ENCODE peak calls at places on chromosome 15, in ten cellular contexts. One of them, this sample, is unnamed.

GRCh38 chr15:68668926-68669600 is 90.3 kb downstream of the CORO2B start:
- DNase-seq in T-cell: no peak
- DNase-seq in ACHN: no peak
- DNase-seq in adrenal gland: no peak
- DNase-seq in activated CD8-positive, alpha-beta memory T cell treated with anti-CD3 and anti-CD28 coated beads for 48 hours: no peak
- DNase-seq in GM10248: no peak
- DNase-seq in OCI-M1: no peak
- DNase-seq in amygdala: no peak
- DNase-seq in activated T-cell treated with anti-CD3 and anti-CD28 coated beads for 48 hours: no peak
- DNase-seq in breast epithelium: no peak
- DNase-seq in this sample: no peak

GRCh38 chr15:29677871-29678431 is 144.3 kb downstream of the TJP1 start:
- DNase-seq in breast epithelium: no peak
- DNase-seq in amygdala: no peak
- DNase-seq in adrenal gland: no peak
- DNase-seq in OCI-M1: no peak
- DNase-seq in ACHN: no peak
- DNase-seq in activated CD8-positive, alpha-beta memory T cell treated with anti-CD3 and anti-CD28 coated beads for 48 hours: no peak
- DNase-seq in T-cell: no peak
- DNase-seq in activated T-cell treated with anti-CD3 and anti-CD28 coated beads for 48 hours: no peak
- DNase-seq in GM10248: no peak
- DNase-seq in this sample: no peak

GRCh38 chr15:99994849-99995248 is 261.6 kb upstream of the LYSMD4 start:
- DNase-seq in activated T-cell treated with anti-CD3 and anti-CD28 coated beads for 48 hours: no peak
- DNase-seq in ACHN: no peak
- DNase-seq in breast epithelium: no peak
- DNase-seq in activated CD8-positive, alpha-beta memory T cell treated with anti-CD3 and anti-CD28 coated beads for 48 hours: no peak
- DNase-seq in amygdala: no peak
- DNase-seq in T-cell: no peak
- DNase-seq in OCI-M1: no peak
- DNase-seq in GM10248: no peak
- DNase-seq in adrenal gland: no peak
- DNase-seq in this sample: no peak

GRCh38 chr15:66169023-66169422 is 84.5 kb downstream of the MEGF11 start:
- DNase-seq in activated T-cell treated with anti-CD3 and anti-CD28 coated beads for 48 hours: no peak
- DNase-seq in adrenal gland: no peak
- DNase-seq in breast epithelium: no peak
- DNase-seq in ACHN: no peak
- DNase-seq in amygdala: no peak
- DNase-seq in GM10248: no peak
- DNase-seq in activated CD8-positive, alpha-beta memory T cell treated with anti-CD3 and anti-CD28 coated beads for 48 hours: no peak
- DNase-seq in T-cell: no peak
- DNase-seq in OCI-M1: no peak
- DNase-seq in this sample: no peak

GRCh38 chr15:81113861-81114261 is 20.2 kb upstream of the CFAP161 start:
- DNase-seq in OCI-M1: no peak
- DNase-seq in ACHN: no peak
- DNase-seq in activated T-cell treated with anti-CD3 and anti-CD28 coated beads for 48 hours: no peak
- DNase-seq in adrenal gland: no peak
- DNase-seq in activated CD8-positive, alpha-beta memory T cell treated with anti-CD3 and anti-CD28 coated beads for 48 hours: no peak
- DNase-seq in breast epithelium: no peak
- DNase-seq in GM10248: no peak
- DNase-seq in T-cell: no peak
- DNase-seq in amygdala: no peak
- DNase-seq in this sample: no peak

GRCh38 chr15:85407421-85408269 is 27.2 kb downstream of the AKAP13 start:
- DNase-seq in GM10248: no peak
- DNase-seq in T-cell: no peak
- DNase-seq in activated T-cell treated with anti-CD3 and anti-CD28 coated beads for 48 hours: peak
- DNase-seq in ACHN: peak
- DNase-seq in amygdala: peak
- DNase-seq in adrenal gland: no peak
- DNase-seq in OCI-M1: no peak
- DNase-seq in breast epithelium: no peak
- DNase-seq in activated CD8-positive, alpha-beta memory T cell treated with anti-CD3 and anti-CD28 coated beads for 48 hours: no peak
- DNase-seq in this sample: no peak

GRCh38 chr15:65969865-65970832 is 100.9 kb downstream of the RAB11A start:
- DNase-seq in ACHN: no peak
- DNase-seq in activated CD8-positive, alpha-beta memory T cell treated with anti-CD3 and anti-CD28 coated beads for 48 hours: no peak
- DNase-seq in adrenal gland: no peak
- DNase-seq in OCI-M1: no peak
- DNase-seq in GM10248: no peak
- DNase-seq in breast epithelium: no peak
- DNase-seq in amygdala: no peak
- DNase-seq in T-cell: no peak
- DNase-seq in activated T-cell treated with anti-CD3 and anti-CD28 coated beads for 48 hours: no peak
- DNase-seq in this sample: no peak

GRCh38 chr15:40106203-40107161 is 2.2 kb downstream of the BMF start:
- DNase-seq in breast epithelium: peak
- DNase-seq in amygdala: no peak
- DNase-seq in adrenal gland: peak
- DNase-seq in OCI-M1: peak
- DNase-seq in activated CD8-positive, alpha-beta memory T cell treated with anti-CD3 and anti-CD28 coated beads for 48 hours: no peak
- DNase-seq in T-cell: no peak
- DNase-seq in GM10248: peak
- DNase-seq in ACHN: no peak
- DNase-seq in activated T-cell treated with anti-CD3 and anti-CD28 coated beads for 48 hours: no peak
- DNase-seq in this sample: peak

GRCh38 chr15:64461577-64462162 is 1.3 kb downstream of the ZNF609 start:
- DNase-seq in activated CD8-positive, alpha-beta memory T cell treated with anti-CD3 and anti-CD28 coated beads for 48 hours: peak
- DNase-seq in activated T-cell treated with anti-CD3 and anti-CD28 coated beads for 48 hours: peak
- DNase-seq in breast epithelium: no peak
- DNase-seq in ACHN: no peak
- DNase-seq in T-cell: no peak
- DNase-seq in GM10248: peak
- DNase-seq in amygdala: peak
- DNase-seq in OCI-M1: peak
- DNase-seq in adrenal gland: peak
- DNase-seq in this sample: no peak

GRCh38 chr15:56918907-56919707 is 663 bp downstream of the TCF12 start:
- DNase-seq in ACHN: peak
- DNase-seq in breast epithelium: peak
- DNase-seq in T-cell: peak
- DNase-seq in amygdala: peak
- DNase-seq in activated T-cell treated with anti-CD3 and anti-CD28 coated beads for 48 hours: peak
- DNase-seq in activated CD8-positive, alpha-beta memory T cell treated with anti-CD3 and anti-CD28 coated beads for 48 hours: peak
- DNase-seq in GM10248: peak
- DNase-seq in adrenal gland: peak
- DNase-seq in OCI-M1: peak
- DNase-seq in this sample: peak

GRCh38 chr15:79938143-79938542 is 32.9 kb downstream of the BCL2A1 start:
- DNase-seq in OCI-M1: no peak
- DNase-seq in breast epithelium: no peak
- DNase-seq in amygdala: no peak
- DNase-seq in activated T-cell treated with anti-CD3 and anti-CD28 coated beads for 48 hours: no peak
- DNase-seq in activated CD8-positive, alpha-beta memory T cell treated with anti-CD3 and anti-CD28 coated beads for 48 hours: no peak
- DNase-seq in GM10248: no peak
- DNase-seq in adrenal gland: no peak
- DNase-seq in ACHN: no peak
- DNase-seq in T-cell: no peak
- DNase-seq in this sample: no peak

GRCh38 chr15:66515901-66516322 is 10.8 kb downstream of the ZWILCH start:
- DNase-seq in T-cell: no peak
- DNase-seq in GM10248: no peak
- DNase-seq in ACHN: no peak
- DNase-seq in activated CD8-positive, alpha-beta memory T cell treated with anti-CD3 and anti-CD28 coated beads for 48 hours: no peak
- DNase-seq in breast epithelium: no peak
- DNase-seq in adrenal gland: no peak
- DNase-seq in activated T-cell treated with anti-CD3 and anti-CD28 coated beads for 48 hours: no peak
- DNase-seq in OCI-M1: no peak
- DNase-seq in amygdala: no peak
- DNase-seq in this sample: no peak

GRCh38 chr15:64523240-64523639 is 62.9 kb downstream of the ZNF609 start:
- DNase-seq in breast epithelium: no peak
- DNase-seq in activated T-cell treated with anti-CD3 and anti-CD28 coated beads for 48 hours: no peak
- DNase-seq in adrenal gland: no peak
- DNase-seq in activated CD8-positive, alpha-beta memory T cell treated with anti-CD3 and anti-CD28 coated beads for 48 hours: no peak
- DNase-seq in amygdala: no peak
- DNase-seq in GM10248: no peak
- DNase-seq in T-cell: no peak
- DNase-seq in ACHN: no peak
- DNase-seq in OCI-M1: no peak
- DNase-seq in this sample: no peak

GRCh38 chr15:65198571-65198970 is 12.7 kb downstream of the CILP start:
- DNase-seq in activated CD8-positive, alpha-beta memory T cell treated with anti-CD3 and anti-CD28 coated beads for 48 hours: no peak
- DNase-seq in ACHN: no peak
- DNase-seq in activated T-cell treated with anti-CD3 and anti-CD28 coated beads for 48 hours: no peak
- DNase-seq in OCI-M1: no peak
- DNase-seq in amygdala: no peak
- DNase-seq in adrenal gland: no peak
- DNase-seq in breast epithelium: no peak
- DNase-seq in T-cell: no peak
- DNase-seq in GM10248: no peak
- DNase-seq in this sample: no peak

GRCh38 chr15:68706256-68706655 is 114.4 kb downstream of the ANP32A start:
- DNase-seq in breast epithelium: no peak
- DNase-seq in activated CD8-positive, alpha-beta memory T cell treated with anti-CD3 and anti-CD28 coated beads for 48 hours: no peak
- DNase-seq in amygdala: no peak
- DNase-seq in ACHN: no peak
- DNase-seq in T-cell: no peak
- DNase-seq in adrenal gland: no peak
- DNase-seq in OCI-M1: no peak
- DNase-seq in activated T-cell treated with anti-CD3 and anti-CD28 coated beads for 48 hours: no peak
- DNase-seq in GM10248: no peak
- DNase-seq in this sample: no peak

GRCh38 chr15:56243117-56243773 is 434 bp downstream of the RFX7 start:
- DNase-seq in GM10248: peak
- DNase-seq in amygdala: peak
- DNase-seq in activated CD8-positive, alpha-beta memory T cell treated with anti-CD3 and anti-CD28 coated beads for 48 hours: peak
- DNase-seq in adrenal gland: peak
- DNase-seq in T-cell: no peak
- DNase-seq in activated T-cell treated with anti-CD3 and anti-CD28 coated beads for 48 hours: peak
- DNase-seq in ACHN: peak
- DNase-seq in breast epithelium: peak
- DNase-seq in OCI-M1: peak
- DNase-seq in this sample: peak

GRCh38 chr15:66535056-66535455 is 29.9 kb downstream of the ZWILCH start:
- DNase-seq in ACHN: no peak
- DNase-seq in OCI-M1: no peak
- DNase-seq in GM10248: no peak
- DNase-seq in amygdala: no peak
- DNase-seq in activated T-cell treated with anti-CD3 and anti-CD28 coated beads for 48 hours: no peak
- DNase-seq in breast epithelium: no peak
- DNase-seq in T-cell: no peak
- DNase-seq in adrenal gland: no peak
- DNase-seq in activated CD8-positive, alpha-beta memory T cell treated with anti-CD3 and anti-CD28 coated beads for 48 hours: no peak
- DNase-seq in this sample: no peak

GRCh38 chr15:93087825-93088199 is 1.2 kb downstream of the RGMA start:
- DNase-seq in T-cell: peak
- DNase-seq in GM10248: peak
- DNase-seq in OCI-M1: peak
- DNase-seq in adrenal gland: peak
- DNase-seq in breast epithelium: peak
- DNase-seq in activated T-cell treated with anti-CD3 and anti-CD28 coated beads for 48 hours: peak
- DNase-seq in activated CD8-positive, alpha-beta memory T cell treated with anti-CD3 and anti-CD28 coated beads for 48 hours: peak
- DNase-seq in ACHN: peak
- DNase-seq in amygdala: peak
- DNase-seq in this sample: peak

GRCh38 chr15:30953731-30954378 is 37.6 kb downstream of the MTMR10 start:
- DNase-seq in breast epithelium: no peak
- DNase-seq in T-cell: no peak
- DNase-seq in ACHN: peak
- DNase-seq in adrenal gland: peak
- DNase-seq in amygdala: no peak
- DNase-seq in activated T-cell treated with anti-CD3 and anti-CD28 coated beads for 48 hours: peak
- DNase-seq in activated CD8-positive, alpha-beta memory T cell treated with anti-CD3 and anti-CD28 coated beads for 48 hours: no peak
- DNase-seq in OCI-M1: peak
- DNase-seq in GM10248: no peak
- DNase-seq in this sample: no peak